ENCODE peak calls at places on chromosomes 6 and 20, in six cellular contexts. One of them, this sample, is unnamed.

GRCh38 chr20:53917145-53918009 is 153.0 kb downstream of the BCAS1 start:
- DNase-seq in endothelial cell: no peak
- DNase-seq in tibial artery: peak; percentile 74
- DNase-seq in foreskin fibroblast: peak; percentile 69
- DNase-seq in cardiac fibroblast: peak; percentile 72
- DNase-seq in GM23338: no peak
- DNase-seq in this sample: no peak

GRCh38 chr6:112114577-112115223 is 27.3 kb downstream of the FAM229B start:
- DNase-seq in endothelial cell: no peak
- DNase-seq in tibial artery: no peak
- DNase-seq in foreskin fibroblast: no peak
- DNase-seq in cardiac fibroblast: no peak
- DNase-seq in GM23338: no peak
- DNase-seq in this sample: no peak

GRCh38 chr20:33092361-33092760 is 12.9 kb downstream of the BPIFB4 start:
- DNase-seq in endothelial cell: no peak
- DNase-seq in tibial artery: no peak
- DNase-seq in foreskin fibroblast: no peak
- DNase-seq in cardiac fibroblast: no peak
- DNase-seq in GM23338: no peak
- DNase-seq in this sample: no peak

GRCh38 chr6:71040043-71040442 is 83.2 kb upstream of the B3GAT2 start:
- DNase-seq in endothelial cell: no peak
- DNase-seq in tibial artery: no peak
- DNase-seq in foreskin fibroblast: no peak
- DNase-seq in cardiac fibroblast: no peak
- DNase-seq in GM23338: no peak
- DNase-seq in this sample: no peak

GRCh38 chr6:132964868-132965382 is 150.6 kb downstream of the RPS12 start:
- DNase-seq in endothelial cell: no peak
- DNase-seq in tibial artery: no peak
- DNase-seq in foreskin fibroblast: no peak
- DNase-seq in cardiac fibroblast: no peak
- DNase-seq in GM23338: no peak
- DNase-seq in this sample: no peak

GRCh38 chr6:148471624-148472494 is 129.2 kb downstream of the SASH1 start:
- DNase-seq in endothelial cell: no peak
- DNase-seq in tibial artery: no peak
- DNase-seq in foreskin fibroblast: no peak
- DNase-seq in cardiac fibroblast: peak; percentile 84
- DNase-seq in GM23338: no peak
- DNase-seq in this sample: peak; percentile 50

GRCh38 chr20:62122659-62123449 is 579 bp downstream of the LSM14B start:
- DNase-seq in endothelial cell: no peak
- DNase-seq in tibial artery: no peak
- DNase-seq in foreskin fibroblast: peak; percentile 35
- DNase-seq in cardiac fibroblast: peak; percentile 31
- DNase-seq in GM23338: peak; percentile 45
- DNase-seq in this sample: peak; percentile 61

GRCh38 chr6:138107078-138107751 is at the start of gene PERP:
- DNase-seq in endothelial cell: peak; percentile 47
- DNase-seq in tibial artery: peak; percentile 63
- DNase-seq in foreskin fibroblast: peak; percentile 53
- DNase-seq in cardiac fibroblast: peak; percentile 58
- DNase-seq in GM23338: peak; percentile 66
- DNase-seq in this sample: peak; percentile 76

GRCh38 chr6:144408151-144408550 is 123.0 kb downstream of the UTRN start:
- DNase-seq in endothelial cell: no peak
- DNase-seq in tibial artery: peak; percentile 28
- DNase-seq in foreskin fibroblast: peak; percentile 43
- DNase-seq in cardiac fibroblast: peak; percentile 81
- DNase-seq in GM23338: peak; percentile 22
- DNase-seq in this sample: peak; percentile 14

GRCh38 chr6:4164456-4164855 is 29.1 kb upstream of the ECI2 start:
- DNase-seq in endothelial cell: no peak
- DNase-seq in tibial artery: no peak
- DNase-seq in foreskin fibroblast: no peak
- DNase-seq in cardiac fibroblast: no peak
- DNase-seq in GM23338: no peak
- DNase-seq in this sample: no peak

GRCh38 chr20:46770330-46771194 is 61.1 kb downstream of the SLC2A10 start:
- DNase-seq in endothelial cell: no peak
- DNase-seq in tibial artery: no peak
- DNase-seq in foreskin fibroblast: no peak
- DNase-seq in cardiac fibroblast: peak; percentile 18
- DNase-seq in GM23338: no peak
- DNase-seq in this sample: no peak

GRCh38 chr6:161533266-161533665 is 259.4 kb upstream of the AGPAT4 start:
- DNase-seq in endothelial cell: no peak
- DNase-seq in tibial artery: no peak
- DNase-seq in foreskin fibroblast: no peak
- DNase-seq in cardiac fibroblast: no peak
- DNase-seq in GM23338: no peak
- DNase-seq in this sample: no peak

GRCh38 chr20:38123021-38123587 is 42.0 kb downstream of the TGM2 start:
- DNase-seq in endothelial cell: no peak
- DNase-seq in tibial artery: peak; percentile 18
- DNase-seq in foreskin fibroblast: peak; percentile 59
- DNase-seq in cardiac fibroblast: peak; percentile 54
- DNase-seq in GM23338: peak; percentile 21
- DNase-seq in this sample: no peak

GRCh38 chr20:60215786-60216730 is 257.8 kb downstream of the CDH26 start:
- DNase-seq in endothelial cell: no peak
- DNase-seq in tibial artery: no peak
- DNase-seq in foreskin fibroblast: no peak
- DNase-seq in cardiac fibroblast: no peak
- DNase-seq in GM23338: no peak
- DNase-seq in this sample: no peak

GRCh38 chr6:44627091-44627878 is 239.8 kb downstream of the CDC5L start:
- DNase-seq in endothelial cell: peak; percentile 25
- DNase-seq in tibial artery: peak; percentile 51
- DNase-seq in foreskin fibroblast: no peak
- DNase-seq in cardiac fibroblast: no peak
- DNase-seq in GM23338: peak; percentile 66
- DNase-seq in this sample: peak; percentile 23

GRCh38 chr20:7716286-7716972 is 223.8 kb downstream of the HAO1 start:
- DNase-seq in endothelial cell: no peak
- DNase-seq in tibial artery: no peak
- DNase-seq in foreskin fibroblast: no peak
- DNase-seq in cardiac fibroblast: peak; percentile 50
- DNase-seq in GM23338: no peak
- DNase-seq in this sample: no peak

GRCh38 chr20:3781153-3781910 is at the start of gene SPEF1:
- DNase-seq in endothelial cell: peak; percentile 73
- DNase-seq in tibial artery: peak; percentile 83
- DNase-seq in foreskin fibroblast: peak; percentile 91
- DNase-seq in cardiac fibroblast: peak; percentile 94
- DNase-seq in GM23338: peak; percentile 99
- DNase-seq in this sample: peak; percentile 73

GRCh38 chr6:106773956-106774629 is 144.7 kb downstream of the QRSL1 start:
- DNase-seq in endothelial cell: no peak
- DNase-seq in tibial artery: no peak
- DNase-seq in foreskin fibroblast: no peak
- DNase-seq in cardiac fibroblast: no peak
- DNase-seq in GM23338: no peak
- DNase-seq in this sample: no peak

GRCh38 chr6:139325686-139326085 is 33.9 kb upstream of the TXLNB start:
- DNase-seq in endothelial cell: no peak
- DNase-seq in tibial artery: no peak
- DNase-seq in foreskin fibroblast: no peak
- DNase-seq in cardiac fibroblast: no peak
- DNase-seq in GM23338: no peak
- DNase-seq in this sample: no peak

GRCh38 chr6:116772450-116772849 is 6.9 kb upstream of the FAM162B start:
- DNase-seq in endothelial cell: no peak
- DNase-seq in tibial artery: no peak
- DNase-seq in foreskin fibroblast: no peak
- DNase-seq in cardiac fibroblast: no peak
- DNase-seq in GM23338: no peak
- DNase-seq in this sample: no peak

GRCh38 chr6:14431375-14432330 is 314.1 kb downstream of the CD83 start:
- DNase-seq in endothelial cell: no peak
- DNase-seq in tibial artery: no peak
- DNase-seq in foreskin fibroblast: no peak
- DNase-seq in cardiac fibroblast: no peak
- DNase-seq in GM23338: no peak
- DNase-seq in this sample: no peak

GRCh38 chr6:152146385-152146784 is 338.9 kb downstream of the ESR1 start:
- DNase-seq in endothelial cell: no peak
- DNase-seq in tibial artery: no peak
- DNase-seq in foreskin fibroblast: peak; percentile 72
- DNase-seq in cardiac fibroblast: peak; percentile 84
- DNase-seq in GM23338: no peak
- DNase-seq in this sample: no peak

DNA sequence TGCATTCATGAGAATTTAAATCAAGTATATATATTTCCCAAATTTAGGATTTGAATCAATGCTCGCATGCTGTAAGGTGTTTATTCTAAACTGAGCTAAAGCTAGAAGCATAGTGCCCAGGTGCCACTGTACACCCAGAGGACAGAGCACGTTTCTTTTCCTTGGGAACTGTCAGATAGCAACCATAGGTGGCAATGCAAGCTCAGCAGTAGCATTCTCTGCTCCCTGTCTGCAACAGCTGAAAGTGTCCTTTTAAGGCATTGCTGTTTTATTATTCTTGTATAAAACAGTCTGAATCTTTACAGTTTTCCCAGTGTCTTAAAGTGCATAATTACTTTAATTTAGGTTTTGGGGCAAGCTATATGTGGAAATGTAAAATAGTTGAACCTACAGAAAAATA is 443.4 kb upstream of the MMS22L start:
- DNase-seq in endothelial cell: no peak
- DNase-seq in tibial artery: no peak
- DNase-seq in foreskin fibroblast: no peak
- DNase-seq in cardiac fibroblast: no peak
- DNase-seq in GM23338: peak; percentile 70
- DNase-seq in this sample: no peak
- TF ChIP-seq CTCF in endothelial cell: no peak
- TF ChIP-seq CTCF in tibial artery: no peak
- TF ChIP-seq CTCF in foreskin fibroblast: no peak
- TF ChIP-seq CTCF in cardiac fibroblast: no peak
- TF ChIP-seq CTCF in GM23338: peak; percentile 67
- TF ChIP-seq CTCF in this sample: peak; percentile 14

DNA sequence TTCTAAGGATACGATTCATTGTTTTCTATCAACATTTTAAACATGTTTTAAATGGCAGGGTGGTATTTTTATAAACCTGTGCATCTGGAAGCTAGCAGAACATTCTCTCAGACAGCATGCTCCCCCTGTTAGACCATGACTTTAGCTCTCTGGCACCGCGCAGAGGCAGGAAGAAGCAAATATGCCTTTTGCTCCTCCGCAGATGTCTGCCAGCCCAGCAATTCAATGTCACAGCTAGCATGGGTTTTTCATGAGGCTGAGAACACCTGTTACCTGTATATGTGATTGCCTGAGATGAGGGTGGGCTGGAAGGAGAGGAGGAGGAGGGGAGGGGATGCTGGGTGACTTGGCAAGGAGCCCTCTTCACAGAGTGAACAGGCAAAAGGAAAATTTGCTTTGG is 6.7 kb downstream of the MTCH1 start:
- DNase-seq in endothelial cell: no peak
- DNase-seq in tibial artery: peak; percentile 52
- DNase-seq in foreskin fibroblast: peak; percentile 49
- DNase-seq in cardiac fibroblast: peak; percentile 51
- DNase-seq in GM23338: no peak
- DNase-seq in this sample: no peak
- TF ChIP-seq CTCF in endothelial cell: no peak
- TF ChIP-seq CTCF in tibial artery: peak; percentile 44
- TF ChIP-seq CTCF in foreskin fibroblast: peak; percentile 82
- TF ChIP-seq CTCF in cardiac fibroblast: peak; percentile 66
- TF ChIP-seq CTCF in GM23338: peak; percentile 26
- TF ChIP-seq CTCF in this sample: no peak

GRCh38 chr6:168238159-168238887 is 81.3 kb downstream of the DACT2 start:
- DNase-seq in endothelial cell: no peak
- DNase-seq in tibial artery: no peak
- DNase-seq in foreskin fibroblast: no peak
- DNase-seq in cardiac fibroblast: no peak
- DNase-seq in GM23338: no peak
- DNase-seq in this sample: no peak
- TF ChIP-seq CTCF in endothelial cell: no peak
- TF ChIP-seq CTCF in tibial artery: no peak
- TF ChIP-seq CTCF in foreskin fibroblast: no peak
- TF ChIP-seq CTCF in cardiac fibroblast: no peak
- TF ChIP-seq CTCF in GM23338: no peak
- TF ChIP-seq CTCF in this sample: no peak

GRCh38 chr6:34412054-34412453 is 13.8 kb downstream of the RPS10 start:
- DNase-seq in endothelial cell: no peak
- DNase-seq in tibial artery: no peak
- DNase-seq in foreskin fibroblast: no peak
- DNase-seq in cardiac fibroblast: no peak
- DNase-seq in GM23338: no peak
- DNase-seq in this sample: no peak

GRCh38 chr6:34416877-34417371 is 8.9 kb downstream of the RPS10 start:
- DNase-seq in endothelial cell: no peak
- DNase-seq in tibial artery: no peak
- DNase-seq in foreskin fibroblast: no peak
- DNase-seq in cardiac fibroblast: no peak
- DNase-seq in GM23338: no peak
- DNase-seq in this sample: no peak

GRCh38 chr6:34412643-34413214 is 13.1 kb downstream of the RPS10 start:
- DNase-seq in endothelial cell: no peak
- DNase-seq in tibial artery: no peak
- DNase-seq in foreskin fibroblast: peak; percentile 45
- DNase-seq in cardiac fibroblast: peak; percentile 64
- DNase-seq in GM23338: no peak
- DNase-seq in this sample: no peak

GRCh38 chr6:34418367-34418766 is 7.5 kb downstream of the RPS10 start:
- DNase-seq in endothelial cell: no peak
- DNase-seq in tibial artery: no peak
- DNase-seq in foreskin fibroblast: no peak
- DNase-seq in cardiac fibroblast: no peak
- DNase-seq in GM23338: no peak
- DNase-seq in this sample: no peak

DNA sequence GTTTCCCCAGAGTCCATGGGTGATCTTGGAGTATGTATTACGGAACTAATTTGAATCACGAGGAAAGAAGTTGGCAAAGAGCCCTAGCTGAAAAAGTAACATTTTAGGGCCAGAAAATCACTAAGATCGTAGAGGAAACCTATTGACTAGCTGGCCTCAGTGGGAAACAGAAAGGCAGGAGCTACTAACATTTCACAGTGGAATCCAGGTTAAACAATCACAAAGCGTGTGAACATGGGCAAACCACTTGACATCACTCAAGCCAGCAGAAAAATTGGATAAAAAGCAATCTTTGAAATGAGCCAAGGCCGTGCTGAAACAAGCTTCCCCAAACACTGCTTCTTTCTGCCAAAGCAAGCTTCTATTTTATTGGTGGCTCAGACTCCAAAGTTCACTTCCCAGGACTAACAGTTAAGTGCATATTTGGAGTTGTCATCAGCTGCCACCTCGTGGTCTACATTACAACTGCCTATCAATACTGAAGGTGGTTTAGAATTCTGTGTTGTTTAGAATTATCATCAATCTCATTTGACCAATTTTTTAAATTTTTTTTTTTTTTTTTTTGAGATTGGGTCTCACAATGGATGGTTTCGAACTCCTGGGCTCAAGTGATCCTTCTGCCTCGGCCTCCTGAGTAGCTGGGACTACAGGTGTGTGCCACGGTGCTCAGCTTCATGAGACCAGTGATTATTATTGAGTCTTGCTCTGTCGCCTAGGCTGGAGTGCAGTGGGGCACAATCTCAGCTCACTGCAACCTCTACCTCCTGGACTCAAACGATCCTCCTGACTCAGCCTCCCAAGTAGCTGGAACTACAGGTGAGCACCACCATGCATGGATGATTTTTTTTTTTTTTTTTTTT is 10.6 kb downstream of the RPS10 start:
- DNase-seq in endothelial cell: peak; percentile 9
- DNase-seq in tibial artery: peak; percentile 75
- DNase-seq in foreskin fibroblast: peak; percentile 44
- DNase-seq in cardiac fibroblast: peak; percentile 84
- DNase-seq in GM23338: peak; percentile 33
- DNase-seq in this sample: no peak
- TF ChIP-seq CTCF in endothelial cell: peak; percentile 27
- TF ChIP-seq CTCF in tibial artery: peak; percentile 70
- TF ChIP-seq CTCF in foreskin fibroblast: peak; percentile 27
- TF ChIP-seq CTCF in cardiac fibroblast: peak; percentile 55
- TF ChIP-seq CTCF in GM23338: peak; percentile 28
- TF ChIP-seq CTCF in this sample: peak; percentile 21